ENCODE peak calls at places on chromosome 9, in five cellular contexts. I is A549, G is astrocyte, H is brain microvascular endothelial cell, U is gastrocnemius medialis. T is an unnamed sample.

GRCh38 chr9:136995772-136996308 is 528 bp downstream of the CLIC3 start:
- DNase-seq in I (no peak), G (peak; percentile 36), H (no peak), U (no peak), T (no peak)

GRCh38 chr9:135701067-135701967 is 668 bp upstream of the KCNT1 start:
- DNase-seq in I (no peak), G (no peak), H (no peak), U (no peak), T (no peak)

GRCh38 chr9:88947581-88948573 is 43.4 kb upstream of the S1PR3 start:
- DNase-seq in I (no peak), G (peak; percentile 68), H (no peak), U (no peak), T (no peak)

GRCh38 chr9:125755340-125755739 is 8.2 kb downstream of the PBX3 start:
- DNase-seq in I (no peak), G (no peak), H (no peak), U (no peak), T (no peak)

GRCh38 chr9:108296056-108296455 is 559.7 kb downstream of the ACTL7B start:
- DNase-seq in I (no peak), G (peak; percentile 73), H (peak; percentile 53), U (no peak), T (peak; percentile 92)

GRCh38 chr9:97528529-97529230 is 27.2 kb downstream of the TMOD1 start:
- DNase-seq in I (no peak), G (no peak), H (no peak), U (no peak), T (no peak)

GRCh38 chr9:38639577-38639940 is 19.2 kb upstream of the ANKRD18A start:
- DNase-seq in I (no peak), G (no peak), H (no peak), U (no peak), T (no peak)

GRCh38 chr9:93257808-93258331 is 73.9 kb downstream of the WNK2 start:
- DNase-seq in I (no peak), G (no peak), H (no peak), U (no peak), T (no peak)

GRCh38 chr9:127680226-127680625 is 26.6 kb upstream of the CFAP157 start:
- DNase-seq in I (no peak), G (no peak), H (no peak), U (no peak), T (no peak)

GRCh38 chr9:127673234-127673633 is 33.6 kb upstream of the CFAP157 start:
- DNase-seq in I (no peak), G (no peak), H (no peak), U (no peak), T (no peak)

GRCh38 chr9:127679506-127679905 is 27.3 kb upstream of the CFAP157 start:
- DNase-seq in I (no peak), G (no peak), H (no peak), U (no peak), T (no peak)

GRCh38 chr9:127680846-127681245 is 25.9 kb upstream of the CFAP157 start:
- DNase-seq in I (no peak), G (no peak), H (no peak), U (no peak), T (no peak)

GRCh38 chr9:127676636-127677035 is 30.2 kb upstream of the CFAP157 start:
- DNase-seq in I (no peak), G (peak; percentile 23), H (peak; percentile 17), U (no peak), T (no peak)
- TF ChIP-seq CTCF in I (no peak), G (no peak), H (no peak), U (no peak), T (no peak)

DNA sequence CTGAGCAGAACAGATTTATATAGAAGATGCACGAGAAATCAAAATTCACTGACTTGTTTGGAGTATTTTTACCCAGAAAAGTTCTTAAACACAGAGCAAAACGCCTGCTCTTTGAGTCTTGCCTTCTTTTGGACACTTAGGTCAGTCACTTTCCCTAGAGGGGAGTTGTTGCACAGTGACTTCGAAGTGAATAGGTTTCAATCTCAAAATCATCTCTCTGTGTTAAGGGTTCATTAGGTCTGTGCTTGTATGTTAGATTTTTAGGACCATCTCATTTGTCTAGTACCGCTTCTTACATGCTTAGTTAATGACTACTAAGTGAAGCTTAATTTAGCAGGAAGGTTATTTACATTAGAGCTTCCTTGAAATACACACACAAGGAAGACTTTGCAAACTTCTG is 1.8 kb downstream of the ALDH1A1 start:
- DNase-seq in I (peak; percentile 75), G (no peak), H (no peak), U (no peak), T (no peak)
- H3K4me3 ChIP-seq in I (peak overlapping the region; percentile 67), G (no peak overlapping the region), H (no peak overlapping the region), U (peak overlapping the region; percentile 42), T (peak overlapping the region; percentile 26)

DNA sequence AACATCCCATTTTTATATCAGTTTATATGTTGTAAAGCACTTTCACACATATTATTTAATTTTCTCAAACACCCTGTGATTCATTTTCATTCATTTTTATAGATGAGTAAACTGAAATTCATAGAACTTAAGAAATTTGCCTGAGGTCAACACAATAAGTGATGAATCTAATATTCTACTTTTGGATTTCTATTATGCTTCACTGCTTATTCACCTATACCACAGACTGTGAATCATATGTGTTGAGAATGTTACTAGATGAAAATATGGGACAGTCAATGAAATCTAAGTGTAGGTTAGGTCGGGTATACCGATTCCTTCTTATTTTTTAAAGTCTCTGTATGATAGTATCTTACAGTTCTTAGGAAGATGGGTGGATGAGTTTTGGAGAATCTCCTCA is 24.8 kb downstream of the CDC37L1 start:
- DNase-seq in I (no peak), G (no peak), H (no peak), U (no peak), T (no peak)
- TF ChIP-seq CTCF in I (no peak), G (no peak), H (no peak), U (no peak), T (no peak)

DNA sequence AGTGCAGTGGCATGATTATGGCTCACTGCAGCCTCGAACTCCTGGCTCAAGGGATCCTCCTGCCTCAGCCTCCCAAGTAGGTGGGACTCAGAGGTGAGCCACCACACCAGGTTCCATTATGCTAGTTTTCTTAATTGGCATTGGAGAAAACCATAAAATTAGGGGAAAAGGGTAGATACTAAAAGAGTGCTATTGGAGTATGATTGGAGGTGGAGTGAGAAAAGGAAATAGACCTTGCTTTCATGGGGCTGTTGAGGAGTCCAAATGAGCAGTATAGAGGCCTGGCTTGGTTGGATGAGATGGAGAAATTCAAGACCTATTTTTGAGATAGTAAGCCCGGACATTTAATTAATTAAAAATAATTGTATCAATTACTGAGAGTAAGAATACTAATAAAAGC is 888 bp upstream of the BRD3OS start:
- DNase-seq in I (no peak), G (no peak), H (no peak), U (no peak), T (no peak)
- H3K4me3 ChIP-seq in I (peak overlapping the region; percentile 37), G (peak overlapping the region; percentile 50), H (peak overlapping the region; percentile 46), U (peak overlapping the region; percentile 70), T (peak overlapping the region; percentile 12)

GRCh38 chr9:114033397-114034103 is 44.5 kb downstream of the AMBP start:
- DNase-seq in I (peak; percentile 13), G (no peak), H (no peak), U (no peak), T (no peak)
- TF ChIP-seq CTCF in I (peak; percentile 33), G (peak; percentile 22), H (peak; percentile 73), U (peak; percentile 51), T (peak; percentile 58)

DNA sequence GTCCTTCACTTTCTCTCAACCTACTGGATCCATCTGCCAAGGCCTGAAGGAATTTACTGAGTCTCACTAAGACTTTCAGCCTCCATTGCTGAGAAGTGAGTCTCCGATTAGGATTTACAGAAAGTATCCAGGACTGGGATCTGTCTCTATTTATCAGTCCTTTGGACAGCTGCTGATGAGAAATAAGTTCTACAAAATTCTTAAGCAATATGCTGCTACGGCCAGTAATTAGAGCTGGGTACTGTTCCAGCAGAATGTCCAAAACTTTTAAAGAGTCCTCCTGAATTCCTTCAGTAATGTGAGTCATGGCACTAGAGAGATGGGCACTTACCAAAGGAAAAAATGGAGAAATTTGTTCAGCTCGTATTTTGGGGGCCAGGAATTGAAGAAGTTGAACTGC is 5.9 kb downstream of the TEX10 start:
- DNase-seq in I (no peak), G (peak; percentile 56), H (no peak), U (no peak), T (no peak)
- H3K4me3 ChIP-seq in I (no peak overlapping the region), G (no peak overlapping the region), H (no peak overlapping the region), U (no peak overlapping the region), T (no peak overlapping the region)

GRCh38 chr9:10479172-10479571 is 133.6 kb downstream of the PTPRD start:
- DNase-seq in I (peak; percentile 9), G (no peak), H (peak; percentile 16), U (no peak), T (no peak)
- TF ChIP-seq CTCF in I (no peak), G (peak; percentile 43), H (peak; percentile 40), U (no peak), T (peak; percentile 11)

GRCh38 chr9:14303110-14303509 is 10.8 kb downstream of the NFIB start:
- DNase-seq in I (no peak), G (no peak), H (no peak), U (no peak), T (no peak)
- H3K4me3 ChIP-seq in I (no peak overlapping the region), G (no peak overlapping the region), H (no peak overlapping the region), U (peak overlapping the region; percentile 20), T (no peak overlapping the region)

DNA sequence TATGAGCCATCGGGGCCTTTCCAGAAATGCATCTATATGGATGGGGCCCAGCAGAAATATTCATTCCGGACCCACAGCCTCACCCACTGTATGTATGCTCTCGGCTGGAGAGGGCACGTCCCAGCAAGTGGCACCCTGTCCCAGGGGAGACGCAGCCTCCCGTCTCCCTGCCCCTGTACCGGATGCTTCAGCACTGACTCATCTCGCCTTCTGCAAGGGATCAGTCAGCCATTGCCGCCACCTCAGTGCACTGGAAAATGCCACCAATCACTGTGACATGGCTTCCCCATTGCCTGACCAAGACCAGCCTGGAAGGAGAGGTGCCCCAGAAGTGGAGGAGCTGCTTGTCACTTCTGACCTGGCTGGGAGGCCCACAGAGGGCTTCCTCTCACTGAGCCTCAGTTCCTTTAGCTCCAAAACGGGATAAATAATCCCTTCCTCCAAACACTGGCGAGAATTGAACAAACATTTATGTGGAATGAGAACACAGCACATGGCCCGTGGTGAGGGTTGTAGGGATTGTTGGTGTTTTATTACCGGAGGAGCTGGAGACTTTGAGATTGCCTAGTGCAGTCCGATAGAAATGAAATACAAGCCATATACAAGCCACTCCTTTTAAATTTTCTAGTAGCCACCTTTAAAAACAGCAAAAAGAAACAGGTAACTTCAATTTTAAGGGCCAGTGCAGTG is 43.9 kb upstream of the ORM1 start:
- DNase-seq in I (peak; percentile 85), G (peak; percentile 65), H (peak; percentile 69), U (no peak), T (peak; percentile 47)
- TF ChIP-seq CTCF in I (no peak), G (no peak), H (no peak), U (no peak), T (no peak)

T was measured in HFF-Myc.